ENCODE peak calls at places on chromosomes 7 and 10, in nine cellular contexts. M, W, J, U, D, L, O, I and Y are unnamed samples. For H3K27me3, the result is how much of the 10 kb centered on the place peaks cover.

GRCh38 chr7:153657182-153657800 is 394.9 kb upstream of the DPP6 start:
- DNase-seq in D (no peak), I (no peak), J (no peak), O (no peak), M (no peak), W (no peak), L (no peak), U (no peak), Y (no peak)

GRCh38 chr10:119031496-119032059 is 2.1 kb downstream of the NANOS1 start:
- DNase-seq in M (no peak), O (no peak), W (no peak), I (no peak), U (no peak), D (peak), L (no peak), J (no peak), Y (no peak)

GRCh38 chr10:32938554-32939061 is 19.4 kb downstream of the ITGB1 start:
- DNase-seq in D (no peak), L (no peak), I (no peak), J (no peak), M (no peak), O (peak), U (no peak), W (peak), Y (no peak)

GRCh38 chr10:79166312-79166721 is 97.6 kb downstream of the ZMIZ1 start:
- DNase-seq in J (no peak), M (no peak), W (no peak), L (no peak), I (no peak), O (no peak), U (no peak), D (no peak), Y (no peak)

GRCh38 chr10:86971146-86971991 is 3.1 kb downstream of the ADIRF start:
- DNase-seq in U (peak), M (peak), J (peak), W (peak), O (peak), I (peak), L (peak), D (peak), Y (peak)

GRCh38 chr10:63553031-63553430 is 31.8 kb downstream of the REEP3 start:
- DNase-seq in D (peak), L (no peak), I (no peak), O (no peak), M (no peak), U (peak), J (no peak), W (no peak), Y (peak)

GRCh38 chr10:110609592-110609991 is 34.5 kb upstream of the RBM20 start:
- DNase-seq in W (no peak), I (no peak), J (no peak), U (no peak), M (no peak), O (no peak), L (peak), D (no peak), Y (no peak)

GRCh38 chr7:111089822-111090426 is 1.0 kb upstream of the LRRN3 start:
- DNase-seq in M (no peak), W (peak), L (no peak), J (no peak), U (no peak), I (no peak), D (peak), O (no peak), Y (no peak)

GRCh38 chr10:133286366-133286765 is 9.7 kb upstream of the ADAM8 start:
- DNase-seq in U (no peak), D (no peak), I (no peak), J (no peak), W (no peak), L (no peak), O (no peak), M (no peak), Y (no peak)

GRCh38 chr10:51878695-51879094 is 179.3 kb upstream of the CSTF2T start:
- DNase-seq in L (no peak), W (no peak), O (no peak), U (no peak), D (no peak), I (no peak), M (no peak), J (no peak), Y (no peak)

GRCh38 chr10:131739201-131739600 is 161.6 kb upstream of the PPP2R2D start:
- DNase-seq in M (no peak), J (no peak), U (no peak), O (no peak), W (no peak), D (no peak), L (peak), I (no peak), Y (no peak)

GRCh38 chr10:114624941-114625780 is 32.9 kb downstream of the ABLIM1 start:
- DNase-seq in O (no peak), U (peak), I (no peak), J (no peak), M (no peak), L (no peak), W (no peak), D (peak), Y (no peak)

GRCh38 chr7:82428186-82428961 is 15.2 kb downstream of the CACNA2D1 start:
- DNase-seq in L (no peak), J (no peak), M (no peak), W (no peak), I (no peak), U (no peak), D (peak), O (no peak), Y (peak)

GRCh38 chr7:47677664-47678063 is 95.8 kb upstream of the TNS3 start:
- DNase-seq in W (no peak), U (peak), M (no peak), L (no peak), D (no peak), I (no peak), J (no peak), O (no peak), Y (no peak)

GRCh38 chr7:141012696-141013344 is 1.9 kb downstream of the MRPS33 start:
- DNase-seq in I (no peak), L (no peak), U (no peak), M (no peak), D (peak), J (no peak), O (no peak), W (no peak), Y (no peak)

GRCh38 chr7:131557521-131558385 is 1.3 kb upstream of the PODXL start:
- DNase-seq in O (no peak), D (no peak), M (no peak), L (peak), I (no peak), U (no peak), W (peak), J (peak), Y (no peak)

GRCh38 chr10:38174341-38174740 is 80.2 kb downstream of the ZNF37A start:
- DNase-seq in J (no peak), D (no peak), O (no peak), L (no peak), W (no peak), U (no peak), I (no peak), M (no peak), Y (no peak)

GRCh38 chr10:106711313-106711906 is 453.1 kb downstream of the SORCS1 start:
- DNase-seq in M (no peak), D (no peak), W (peak), U (no peak), I (no peak), O (no peak), J (no peak), L (no peak), Y (no peak)

GRCh38 chr7:48090095-48090805 is 1.2 kb downstream of the UPP1 start:
- DNase-seq in W (peak), M (no peak), I (no peak), D (peak), O (peak), J (peak), U (peak), L (peak), Y (no peak)

GRCh38 chr7:35366167-35367155 is 112.6 kb upstream of the TBX20 start:
- DNase-seq in W (peak), L (no peak), M (no peak), U (no peak), I (no peak), O (peak), D (no peak), J (no peak), Y (no peak)

GRCh38 chr10:71985542-71986250 is 21.5 kb downstream of the CHST3 start:
- DNase-seq in W (no peak), D (peak), M (no peak), L (no peak), O (no peak), U (no peak), J (no peak), I (no peak), Y (no peak)

GRCh38 chr7:43119371-43120069 is 7.1 kb downstream of the HECW1 start:
- DNase-seq in M (no peak), U (no peak), J (no peak), D (peak), I (no peak), L (no peak), W (no peak), O (no peak), Y (peak)

GRCh38 chr10:124928545-124928944 is 13.4 kb upstream of the ZRANB1 start:
- DNase-seq in J (no peak), O (no peak), W (no peak), I (no peak), M (no peak), D (no peak), U (no peak), L (no peak), Y (no peak)

GRCh38 chr10:43193496-43194080 is 55.3 kb downstream of the CSGALNACT2 start:
- DNase-seq in W (no peak), M (no peak), O (no peak), D (no peak), L (no peak), J (no peak), U (no peak), I (no peak), Y (no peak)

GRCh38 chr10:99788598-99789259 is 6.3 kb downstream of the ABCC2 start:
- DNase-seq in M (no peak), L (peak), D (peak), J (no peak), I (no peak), O (peak), U (no peak), W (no peak), Y (no peak)

GRCh38 chr7:27697861-27698430 is 35.3 kb upstream of the HIBADH start:
- DNase-seq in L (peak), O (no peak), I (no peak), D (peak), U (peak), W (no peak), J (no peak), M (peak), Y (no peak)

GRCh38 chr7:79590571-79591274 is 137.3 kb upstream of the MAGI2 start:
- DNase-seq in I (no peak), W (no peak), M (no peak), D (no peak), J (no peak), L (no peak), U (no peak), O (no peak), Y (no peak)

GRCh38 chr10:133274751-133275682 is 1.7 kb downstream of the ADAM8 start:
- DNase-seq in M (no peak), I (peak), W (no peak), O (no peak), D (no peak), J (no peak), L (no peak), U (peak), Y (no peak)

GRCh38 chr10:15601819-15602218 is 117.9 kb downstream of the ITGA8 start:
- DNase-seq in L (no peak), O (no peak), I (no peak), J (no peak), M (no peak), D (no peak), W (no peak), U (no peak), Y (no peak)

GRCh38 chr7:146090023-146090645 is 26.5 kb upstream of the CNTNAP2 start:
- DNase-seq in J (no peak), O (no peak), L (no peak), U (peak), M (no peak), D (no peak), I (no peak), W (peak), Y (no peak)

GRCh38 chr7:130982160-130982638 is 248.2 kb upstream of the KLF14 start:
- DNase-seq in L (no peak), J (no peak), M (no peak), W (peak), I (no peak), U (peak), O (no peak), D (peak), Y (no peak)

DNA sequence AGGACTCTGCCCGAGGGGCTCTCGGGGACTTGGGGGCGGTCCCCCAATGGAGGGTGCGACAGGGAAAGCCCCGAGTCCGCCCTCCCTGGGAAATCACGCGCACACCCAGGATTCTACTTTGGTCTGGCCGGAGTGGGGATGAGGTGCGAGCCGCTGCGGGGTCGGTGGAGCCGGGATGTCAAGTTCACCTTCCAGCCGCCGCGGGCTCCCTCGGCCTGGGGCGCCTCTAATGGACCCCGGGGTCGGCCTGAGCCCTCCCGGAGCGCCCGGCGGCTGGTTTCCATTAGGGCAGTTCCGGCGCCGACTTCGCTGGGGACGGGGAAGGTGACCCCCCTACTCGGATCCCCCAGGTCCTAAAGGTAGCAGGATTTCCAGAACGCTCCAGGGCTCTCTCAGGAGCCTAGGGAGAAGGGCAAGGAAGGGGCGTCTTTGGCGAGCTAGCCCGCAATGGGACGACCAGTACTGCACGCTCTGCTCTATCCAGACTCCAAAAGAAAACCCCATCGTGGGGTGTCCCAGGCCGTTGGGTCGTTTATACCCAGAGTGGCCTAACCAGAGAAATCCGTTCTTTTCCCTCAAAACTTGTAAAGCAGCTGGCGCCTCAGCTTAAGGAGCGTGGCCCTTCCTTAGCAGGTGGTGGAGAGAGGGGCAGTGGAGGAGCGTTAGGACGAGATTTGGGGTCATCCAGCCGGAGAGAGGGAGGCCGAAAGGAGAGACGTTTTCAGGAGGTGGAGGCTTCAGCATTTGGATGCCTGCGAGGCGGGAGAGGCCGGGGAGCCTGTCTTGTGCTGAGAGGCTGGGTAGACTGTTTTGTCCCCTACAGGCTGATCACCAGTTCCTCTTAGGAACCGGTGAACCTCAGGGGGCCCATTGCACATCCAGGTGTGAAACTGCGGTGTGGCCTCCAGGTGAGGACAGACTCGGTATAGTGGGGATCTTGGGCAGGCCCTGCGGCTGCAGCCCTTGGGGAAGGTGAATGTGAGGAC is 860 bp upstream of the WDR86 start:
- DNase-seq in M (no peak), J (no peak), W (peak), O (no peak), L (peak), D (no peak), I (no peak), U (no peak), Y (no peak)
- H3K27me3 ChIP-seq in M (under half), J (under half), W (half or more), O (under half), L (under half), D (half or more), I (under half), U (under half), Y (half or more)

DNA sequence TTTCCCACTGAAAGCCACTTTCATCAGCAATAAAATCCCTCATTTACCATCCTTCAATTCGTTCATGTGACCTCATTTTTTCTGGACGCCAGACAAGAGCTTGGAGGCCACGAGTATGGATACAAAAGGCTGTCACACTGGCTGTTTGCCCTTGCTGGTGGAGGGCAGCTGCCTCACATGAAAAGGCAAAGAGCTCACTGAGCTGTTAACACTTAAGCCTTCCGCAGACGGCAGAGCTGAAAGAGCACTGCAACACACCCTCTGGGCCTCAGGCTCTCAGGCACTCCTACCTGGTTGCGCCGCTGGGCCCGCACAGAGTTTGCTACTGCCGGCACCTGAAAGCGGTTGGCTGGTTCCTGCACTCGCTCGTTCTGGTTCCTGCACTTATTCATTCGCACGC is 193.5 kb downstream of the CFTR start:
- DNase-seq in D (no peak), L (no peak), U (no peak), I (no peak), M (no peak), O (no peak), J (peak), W (peak), Y (no peak)
- H3K4me3 ChIP-seq in D (no peak), L (no peak), U (no peak), I (no peak), M (peak), O (no peak), J (no peak), W (peak), Y (no peak)

GRCh38 chr10:58963723-58964124 is 212.7 kb upstream of the PHYHIPL start:
- DNase-seq in L (peak), W (peak), M (no peak), J (no peak), U (no peak), I (no peak), O (no peak), D (no peak), Y (no peak)
- H3K27ac ChIP-seq in L (no peak), W (peak), M (no peak), J (no peak), U (no peak), I (no peak), O (no peak), D (no peak), Y (no peak)

DNA sequence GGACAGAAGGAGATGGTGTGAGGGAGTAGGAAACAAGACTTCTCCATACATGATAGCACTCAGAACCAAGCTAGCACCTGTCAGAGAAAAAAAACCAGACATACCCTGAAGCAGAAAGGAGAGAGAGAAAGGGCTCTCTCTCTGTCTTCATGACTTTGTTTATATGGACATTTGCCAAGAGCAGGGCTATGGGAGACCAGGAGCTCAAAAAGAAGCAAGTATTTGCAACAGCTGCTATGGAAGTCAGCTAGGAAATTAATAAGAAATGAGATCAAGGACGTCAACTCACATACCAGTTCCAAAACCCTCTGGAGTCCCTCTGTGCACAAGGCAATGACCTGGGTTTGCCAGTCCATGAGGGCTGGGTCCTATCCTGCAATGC is 111.6 kb downstream of the SGMS1 start:
- DNase-seq in J (no peak), I (no peak), D (peak), M (no peak), U (no peak), W (no peak), O (no peak), L (no peak), Y (no peak)
- H3K27me3 ChIP-seq in J (under half), I (under half), D (under half), M (under half), U (under half), W (under half), O (under half), L (under half), Y (under half)

DNA sequence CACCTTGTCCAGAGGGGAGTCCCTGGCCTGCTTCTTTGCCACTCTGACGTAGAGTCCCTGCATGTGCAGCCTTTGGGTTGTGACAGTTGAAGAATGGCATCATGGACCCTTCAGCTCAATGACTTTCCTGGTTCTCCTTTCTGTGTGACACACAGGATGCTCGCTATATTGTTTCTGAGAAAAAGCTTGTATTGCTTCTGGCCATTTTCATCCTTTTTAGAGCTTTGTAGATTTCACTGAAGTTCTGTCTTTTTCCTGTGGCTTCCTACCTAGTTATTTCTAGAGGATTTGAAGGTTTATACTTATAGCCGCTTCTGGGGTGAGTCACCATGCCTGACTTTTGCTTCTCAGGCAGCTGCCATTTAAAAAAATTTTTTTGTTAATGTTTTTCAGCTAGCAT is 27.0 kb downstream of the SND1 start:
- DNase-seq in D (peak), O (no peak), M (no peak), J (no peak), U (no peak), W (no peak), I (no peak), L (no peak), Y (peak)
- H3K4me3 ChIP-seq in D (no peak), O (no peak), M (no peak), J (no peak), U (no peak), W (no peak), I (no peak), L (no peak), Y (no peak)

GRCh38 chr7:749121-749520 is 22.0 kb upstream of the PRKAR1B start:
- DNase-seq in D (no peak), I (no peak), M (no peak), U (no peak), O (peak), J (no peak), L (peak), W (no peak), Y (no peak)
- H3K27ac ChIP-seq in D (no peak), I (no peak), M (no peak), U (no peak), O (peak), J (no peak), L (no peak), W (no peak), Y (no peak)

GRCh38 chr7:55499591-55499990 is 72.7 kb downstream of the VOPP1 start:
- DNase-seq in W (no peak), J (no peak), O (no peak), M (no peak), L (no peak), I (no peak), D (no peak), U (no peak), Y (no peak)

GRCh38 chr7:55498770-55499169 is 73.5 kb downstream of the VOPP1 start:
- DNase-seq in M (no peak), U (no peak), D (no peak), J (no peak), I (no peak), W (no peak), O (no peak), L (no peak), Y (no peak)

GRCh38 chr7:55498142-55498541 is 74.2 kb downstream of the VOPP1 start:
- DNase-seq in M (no peak), U (no peak), D (no peak), J (no peak), L (no peak), O (no peak), I (peak), W (no peak), Y (no peak)

GRCh38 chr7:55496906-55497305 is 75.4 kb downstream of the VOPP1 start:
- DNase-seq in I (no peak), O (no peak), U (no peak), D (no peak), J (no peak), M (no peak), L (no peak), W (no peak), Y (no peak)

GRCh38 chr7:55497521-55497920 is 74.8 kb downstream of the VOPP1 start:
- DNase-seq in M (no peak), U (no peak), O (no peak), D (no peak), L (no peak), J (no peak), I (no peak), W (no peak), Y (no peak)
- H3K27me3 ChIP-seq in M (under half), U (under half), O (under half), D (under half), L (under half), J (under half), I (under half), W (under half), Y (under half)

DNA sequence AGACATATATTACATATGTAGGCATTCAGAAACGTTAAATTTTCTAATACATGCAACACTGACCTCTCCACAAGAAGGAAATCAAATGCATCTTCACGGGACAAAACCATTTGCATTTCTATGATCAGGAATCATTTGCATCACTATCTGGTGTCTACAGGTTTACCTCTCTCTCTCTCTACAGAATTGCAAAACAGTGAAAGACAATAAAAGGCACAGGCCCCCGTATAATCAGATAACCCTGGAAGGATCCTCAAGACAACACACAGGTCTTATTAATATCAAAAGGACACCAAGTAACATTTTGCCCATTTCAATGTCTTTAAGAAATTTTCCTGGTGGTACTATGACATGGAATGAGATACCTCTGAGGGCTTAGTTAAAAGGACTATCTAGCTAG is 306.3 kb downstream of the GPAM start:
- DNase-seq in M (no peak), L (no peak), U (no peak), J (no peak), W (no peak), I (no peak), O (no peak), D (no peak), Y (no peak)
- H3K4me3 ChIP-seq in M (no peak), L (no peak), U (no peak), J (no peak), W (no peak), I (no peak), O (no peak), D (no peak), Y (no peak)